ENCODE peak calls at places on chromosome 19, in six cellular contexts. C is H9, F is IMR-90, Y is H1, W is neuronal stem cell, Z is mesenchymal stem cell. O is an unnamed sample.

GRCh38 chr19:15860522-15860921 is 37.4 kb downstream of the CYP4F2 start:
- DNase-seq in C (no peak), F (no peak), Y (no peak), W (no peak), Z (no peak), O (no peak)

GRCh38 chr19:11382898-11383705 is 1.0 kb downstream of the EPOR start:
- DNase-seq in C (peak), F (no peak), Y (no peak), W (no peak), Z (peak), O (peak)

GRCh38 chr19:44553478-44554171 is 24.1 kb upstream of the CEACAM20 start:
- DNase-seq in C (no peak), F (no peak), Y (no peak), W (no peak), Z (no peak), O (no peak)

GRCh38 chr19:56112313-56112709 is 8.8 kb downstream of the ZNF787 start:
- DNase-seq in C (no peak), F (no peak), Y (no peak), W (no peak), Z (no peak), O (no peak)

GRCh38 chr19:50520822-50521465 is 7.2 kb upstream of the ASPDH start:
- DNase-seq in C (no peak), F (no peak), Y (no peak), W (no peak), Z (no peak), O (no peak)

GRCh38 chr19:23810496-23810895 is 51.8 kb upstream of the ZNF681 start:
- DNase-seq in C (no peak), F (no peak), Y (no peak), W (no peak), Z (no peak), O (peak)

GRCh38 chr19:50978772-50979390 is 4.8 kb downstream of the KLK7 start:
- DNase-seq in C (no peak), F (no peak), Y (no peak), W (no peak), Z (no peak), O (no peak)

GRCh38 chr19:492091-492531 is 4.2 kb upstream of the MADCAM1 start:
- DNase-seq in C (peak), F (no peak), Y (no peak), W (no peak), Z (peak), O (peak)

GRCh38 chr19:52542984-52543664 is 15.7 kb downstream of the ZNF808 start:
- DNase-seq in C (no peak), F (peak), Y (no peak), W (no peak), Z (no peak), O (no peak)

GRCh38 chr19:4399871-4400768 is at the start of gene SH3GL1:
- DNase-seq in C (peak), F (peak), Y (peak), W (peak), Z (peak), O (peak)

DNA sequence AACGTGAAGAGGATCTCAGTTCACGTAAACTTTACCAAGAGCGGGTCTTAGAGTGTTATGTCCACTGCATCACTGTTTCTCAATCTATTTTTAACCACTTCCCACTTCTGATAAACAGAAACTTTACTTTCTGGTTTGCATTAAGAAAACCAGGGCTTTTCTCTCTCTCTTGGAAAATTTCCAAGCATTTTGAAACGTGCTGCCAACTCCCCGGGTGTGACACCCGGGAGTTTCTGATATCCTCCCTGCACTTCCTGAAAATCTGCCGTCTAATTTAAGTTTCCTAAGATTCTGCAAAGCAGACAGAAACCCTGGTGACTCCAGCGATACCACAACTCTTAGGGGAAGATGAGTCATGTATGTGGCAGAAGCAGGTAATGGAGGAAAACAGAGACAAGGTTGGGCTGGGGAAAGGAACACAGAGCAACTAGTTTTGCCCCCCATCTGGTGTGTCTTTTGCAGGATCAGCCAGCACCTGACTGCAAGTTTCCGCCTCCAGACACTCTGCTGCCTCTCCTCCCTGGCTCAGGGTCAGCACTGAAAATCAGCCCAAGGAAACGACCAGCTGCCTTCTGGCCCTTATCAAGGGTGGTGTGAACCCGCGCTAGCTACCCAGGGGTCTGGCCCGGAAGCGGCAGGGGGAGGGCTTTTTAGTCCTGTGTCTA is 11.4 kb upstream of the FFAR2 start:
- DNase-seq in C (no peak), F (no peak), Y (no peak), W (no peak), Z (peak), O (peak)
- H4K91ac ChIP-seq in C (no peak), F (no peak), Y (no peak), W (no peak), Z (no peak), O (no peak)

GRCh38 chr19:28128341-28128740 is 1084.6 kb downstream of the UQCRFS1 start:
- DNase-seq in C (no peak), F (no peak), Y (no peak), W (no peak), Z (no peak), O (no peak)

GRCh38 chr19:28126499-28126898 is 1086.5 kb downstream of the UQCRFS1 start:
- DNase-seq in C (no peak), F (no peak), Y (no peak), W (no peak), Z (no peak), O (no peak)

DNA sequence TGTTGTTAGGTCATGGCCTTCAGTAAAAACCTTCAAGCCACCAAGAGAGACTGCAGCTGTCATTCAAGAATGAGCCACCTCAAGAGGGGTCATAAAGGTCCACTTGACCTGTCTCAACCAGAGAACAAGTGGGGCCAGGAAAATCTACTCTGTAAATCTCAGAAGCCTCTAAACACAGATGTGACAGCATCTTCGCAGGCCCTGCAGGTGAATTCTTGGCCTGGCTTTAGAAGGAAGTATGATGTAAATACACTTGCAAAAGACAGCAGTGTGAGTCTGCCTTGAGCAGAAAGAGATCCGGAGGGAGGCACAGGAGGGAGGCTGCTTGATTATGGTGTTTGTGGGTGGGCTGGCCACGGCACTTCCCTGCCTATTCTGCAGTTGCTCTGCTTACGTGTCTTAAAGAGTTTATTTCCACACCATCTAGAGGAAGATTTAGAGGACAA is 1082.9 kb downstream of the UQCRFS1 start:
- DNase-seq in C (no peak), F (no peak), Y (no peak), W (no peak), Z (no peak), O (no peak)
- H3K4ac ChIP-seq in C (no peak), F (no peak), Y (no peak), W (no peak), Z (no peak), O (no peak)

DNA sequence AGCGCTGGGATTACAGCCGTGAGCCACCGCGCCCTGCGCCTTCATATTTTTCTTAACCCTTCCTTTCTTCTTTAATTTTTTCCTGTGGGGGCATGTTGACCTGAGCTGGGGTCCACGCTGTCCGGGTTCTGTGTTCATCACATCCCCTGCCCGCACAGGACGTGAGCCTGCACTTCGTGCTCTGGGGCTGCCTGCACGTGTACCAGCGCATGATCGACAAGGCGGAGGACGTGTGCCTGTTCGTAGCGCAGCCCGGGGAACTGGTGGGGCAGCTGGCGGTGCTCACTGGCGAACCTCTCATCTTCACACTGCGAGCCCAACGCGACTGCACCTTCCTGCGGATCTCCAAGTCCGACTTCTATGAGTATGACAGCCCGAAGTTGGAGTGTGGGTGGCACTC is 14.2 kb downstream of the PNPLA6 start:
- DNase-seq in C (no peak), F (no peak), Y (no peak), W (no peak), Z (no peak), O (no peak)
- H3K18ac ChIP-seq in C (no peak), F (no peak), Y (no peak), W (no peak), Z (no peak), O (no peak)

GRCh38 chr19:58477130-58477529 is 978 bp downstream of the ZNF446 start:
- DNase-seq in C (peak), F (no peak), Y (no peak), W (no peak), Z (no peak), O (no peak)

GRCh38 chr19:58476498-58477015 is 405 bp downstream of the ZNF446 start:
- DNase-seq in C (peak), F (no peak), Y (no peak), W (no peak), Z (peak), O (peak)

GRCh38 chr19:58475714-58476497 is at the start of gene ZNF446:
- DNase-seq in C (peak), F (peak), Y (peak), W (peak), Z (peak), O (peak)

GRCh38 chr19:58479303-58479702 is 3.2 kb downstream of the ZNF446 start:
- DNase-seq in C (peak), F (no peak), Y (no peak), W (no peak), Z (no peak), O (no peak)

DNA sequence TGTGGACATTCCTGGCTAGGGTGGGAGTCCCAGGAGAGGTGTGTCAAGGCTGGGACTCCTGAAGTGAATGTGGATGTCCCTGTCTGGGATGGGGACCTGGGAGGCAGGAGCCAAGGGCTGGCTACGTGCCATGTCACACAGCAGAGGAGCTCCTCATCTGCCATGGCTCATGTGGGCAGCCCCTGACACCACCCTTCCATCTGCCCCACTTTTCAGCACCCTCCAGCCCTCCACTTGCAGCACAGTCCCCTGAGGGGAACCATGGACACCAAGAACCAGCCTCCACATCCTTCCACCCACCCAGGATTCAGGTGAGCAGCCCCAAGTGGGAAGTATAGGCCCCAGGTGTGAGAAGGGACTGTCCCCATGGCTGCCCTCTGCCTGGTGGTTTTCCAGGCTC is 1.7 kb downstream of the ZNF446 start:
- DNase-seq in C (peak), F (no peak), Y (no peak), W (no peak), Z (no peak), O (no peak)
- H4K91ac ChIP-seq in C (no peak), F (no peak), Y (no peak), W (no peak), Z (no peak), O (no peak)

DNA sequence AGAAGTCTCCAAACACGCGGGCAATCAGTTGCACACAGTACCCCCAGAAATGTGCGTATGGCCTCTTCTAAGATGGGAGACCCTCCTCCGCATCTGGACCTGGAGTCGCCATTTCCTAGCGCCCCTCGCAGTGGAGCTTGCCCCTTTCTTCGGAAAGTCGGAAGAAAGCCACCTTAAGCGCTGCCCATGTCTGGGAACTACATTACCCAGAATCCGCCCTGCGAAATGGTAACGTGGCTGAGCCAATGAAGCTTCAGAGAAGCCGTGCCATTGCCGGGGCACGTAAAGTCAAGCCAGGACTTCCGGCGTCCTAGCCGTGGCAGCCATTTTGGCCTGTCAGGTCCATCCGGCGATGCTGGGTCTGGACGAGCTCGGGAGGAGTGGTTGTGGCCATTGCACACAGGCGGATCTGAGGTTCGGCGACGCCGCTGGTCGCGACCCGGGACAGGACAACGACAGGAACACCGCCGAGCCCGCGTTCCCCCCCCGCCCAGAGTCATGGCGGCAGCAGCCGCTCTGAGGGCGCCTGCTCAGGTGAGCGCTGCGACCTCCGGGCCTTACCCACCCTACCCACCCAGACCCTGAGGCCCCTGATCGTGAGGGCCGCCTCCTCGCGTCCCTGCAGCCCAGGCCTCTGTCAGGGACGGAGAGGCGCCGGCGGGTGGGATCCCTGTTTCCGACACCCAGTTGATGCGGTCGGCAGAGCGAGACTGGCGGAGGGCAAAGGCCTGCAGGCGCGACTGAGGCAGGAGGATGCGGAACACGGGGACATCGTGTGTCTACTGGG is at the start of gene ZNF586:
- DNase-seq in C (peak), F (peak), Y (peak), W (peak), Z (peak), O (peak)
- H3K4ac ChIP-seq in C (no peak), F (peak), Y (peak), W (no peak), Z (peak), O (peak)

O was measured in trophoblast cell.